ENCODE peak calls at places on chromosome 18, in six cellular contexts. T is H9, B is IMR-90, W is endothelial cell of umbilical vein, V is mammary epithelial cell, E is fibroblast of lung. U is an unnamed sample.

GRCh38 chr18:75390854-75391253 is 36.6 kb downstream of the SMIM21 start:
- DNase-seq in T (no peak), B (no peak), W (no peak), V (no peak), E (no peak), U (no peak)

GRCh38 chr18:56351911-56352502 is 286.4 kb downstream of the TXNL1 start:
- DNase-seq in T (no peak), B (peak; percentile 63), W (no peak), V (peak; percentile 78), E (no peak), U (no peak)

GRCh38 chr18:23725351-23725750 is 36.1 kb downstream of the LAMA3 start:
- DNase-seq in T (no peak), B (no peak), W (no peak), V (no peak), E (no peak), U (no peak)

GRCh38 chr18:77006305-77007175 is 126.0 kb downstream of the MBP start:
- DNase-seq in T (no peak), B (no peak), W (no peak), V (no peak), E (no peak), U (no peak)

GRCh38 chr18:58615150-58616132 is 13.4 kb downstream of the ALPK2 start:
- DNase-seq in T (no peak), B (peak; percentile 30), W (no peak), V (peak; percentile 46), E (no peak), U (no peak)

GRCh38 chr18:60563082-60563481 is 190.5 kb upstream of the MC4R start:
- DNase-seq in T (no peak), B (no peak), W (no peak), V (no peak), E (no peak), U (no peak)

GRCh38 chr18:2903006-2903405 is 56.2 kb downstream of the EMILIN2 start:
- DNase-seq in T (no peak), B (peak; percentile 61), W (peak; percentile 19), V (peak; percentile 23), E (peak; percentile 61), U (peak; percentile 96)

GRCh38 chr18:23573948-23574431 is 12.3 kb downstream of the NPC1 start:
- DNase-seq in T (no peak), B (peak; percentile 72), W (peak; percentile 25), V (peak; percentile 86), E (peak; percentile 85), U (peak; percentile 94)

GRCh38 chr18:9989481-9989880 is 75.7 kb downstream of the VAPA start:
- DNase-seq in T (no peak), B (no peak), W (no peak), V (no peak), E (no peak), U (no peak)

GRCh38 chr18:35508030-35508429 is 10.3 kb upstream of the INO80C start:
- DNase-seq in T (no peak), B (no peak), W (no peak), V (no peak), E (no peak), U (no peak)

GRCh38 chr18:40874233-40874632 is 1080.8 kb upstream of the PIK3C3 start:
- DNase-seq in T (no peak), B (peak; percentile 67), W (peak; percentile 25), V (peak; percentile 84), E (peak; percentile 57), U (no peak)

GRCh38 chr18:11163668-11164067 is 14.3 kb upstream of the PIEZO2 start:
- DNase-seq in T (peak; percentile 65), B (peak; percentile 36), W (peak; percentile 36), V (no peak), E (no peak), U (no peak)

GRCh38 chr18:78875268-78875997 is 104.2 kb upstream of the SALL3 start:
- DNase-seq in T (peak; percentile 64), B (no peak), W (no peak), V (no peak), E (no peak), U (no peak)

GRCh38 chr18:56641714-56642331 is 3.4 kb upstream of the TXNL1 start:
- DNase-seq in T (no peak), B (peak; percentile 81), W (peak; percentile 71), V (peak; percentile 71), E (peak; percentile 79), U (peak; percentile 35)

GRCh38 chr18:24656044-24656443 is 195.6 kb downstream of the HRH4 start:
- DNase-seq in T (no peak), B (no peak), W (no peak), V (no peak), E (no peak), U (no peak)

GRCh38 chr18:34659579-34660517 is 50.2 kb upstream of the DTNA start:
- DNase-seq in T (peak; percentile 85), B (peak; percentile 97), W (peak; percentile 98), V (peak; percentile 81), E (peak; percentile 97), U (peak; percentile 86)

GRCh38 chr18:71849407-71849806 is 694.7 kb downstream of the CBLN2 start:
- DNase-seq in T (peak; percentile 31), B (no peak), W (no peak), V (no peak), E (no peak), U (no peak)

GRCh38 chr18:8586956-8587355 is 22.3 kb upstream of the RAB12 start:
- DNase-seq in T (no peak), B (no peak), W (no peak), V (no peak), E (no peak), U (peak; percentile 19)
- H2AFZ ChIP-seq in T (no peak overlapping the region), B (peak overlapping the region; percentile 58), W (no peak overlapping the region), V (no peak overlapping the region), E (no peak overlapping the region), U (no peak overlapping the region)

GRCh38 chr18:22348521-22349316 is 69.0 kb downstream of the CTAGE1 start:
- DNase-seq in T (peak; percentile 74), B (peak; percentile 42), W (peak; percentile 56), V (peak; percentile 52), E (peak; percentile 87), U (peak; percentile 82)

GRCh38 chr18:22346342-22346967 is 71.3 kb downstream of the CTAGE1 start:
- DNase-seq in T (no peak), B (peak; percentile 83), W (peak; percentile 93), V (peak; percentile 59), E (peak; percentile 81), U (peak; percentile 84)

GRCh38 chr18:22346968-22347611 is 70.6 kb downstream of the CTAGE1 start:
- DNase-seq in T (peak; percentile 78), B (peak; percentile 73), W (peak; percentile 76), V (no peak), E (peak; percentile 78), U (peak; percentile 89)

GRCh38 chr18:22349317-22349898 is 68.3 kb downstream of the CTAGE1 start:
- DNase-seq in T (no peak), B (no peak), W (peak; percentile 64), V (no peak), E (peak; percentile 16), U (no peak)

DNA sequence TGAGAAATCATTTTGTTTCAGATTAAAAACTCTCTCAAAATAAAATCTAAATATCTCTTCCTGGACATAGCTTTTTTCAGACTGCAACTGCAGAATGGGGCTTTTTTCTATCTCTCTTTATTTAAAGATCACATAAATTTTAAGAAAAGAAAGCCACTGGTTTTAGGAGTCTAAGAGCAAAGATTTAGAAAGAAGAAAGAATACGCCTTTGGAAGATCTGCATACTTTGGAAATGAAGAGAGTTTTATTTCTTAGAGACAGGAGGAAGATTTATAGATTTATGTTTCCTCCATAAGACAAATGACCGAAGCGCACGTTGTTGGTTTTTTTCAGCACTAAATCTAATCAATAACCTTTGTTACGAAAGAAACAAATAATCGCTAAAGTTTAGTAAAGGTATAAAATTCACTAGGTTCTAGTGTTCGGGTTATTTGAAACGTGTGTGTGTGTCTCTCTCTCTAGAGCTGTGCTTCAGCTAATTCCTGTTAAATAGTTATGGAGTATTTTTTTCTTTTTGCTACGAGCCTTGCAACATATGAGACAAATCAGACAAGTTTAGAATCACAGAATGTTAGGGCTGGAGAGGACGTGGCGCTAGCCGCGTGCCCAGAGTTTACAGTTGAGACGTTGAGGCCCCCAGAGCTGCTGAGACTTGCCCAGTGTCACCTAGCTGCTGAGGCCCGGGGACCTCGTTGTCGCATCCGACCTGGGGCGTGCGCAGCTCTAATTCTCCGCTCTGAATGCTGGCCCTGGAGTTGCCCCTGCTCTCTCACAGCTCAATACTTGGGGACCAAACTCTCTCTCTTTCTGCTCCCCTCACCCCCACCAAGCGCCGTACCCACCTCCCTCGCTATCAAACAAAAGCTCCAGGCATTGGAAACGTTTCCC is 69.8 kb downstream of the CTAGE1 start:
- DNase-seq in T (peak; percentile 52), B (peak; percentile 16), W (peak; percentile 63), V (no peak), E (peak; percentile 30), U (no peak)
- H2AFZ ChIP-seq in T (no peak overlapping the region), B (peak overlapping the region; percentile 91), W (peak overlapping the region; percentile 43), V (peak overlapping the region; percentile 96), E (peak overlapping the region; percentile 43), U (peak overlapping the region; percentile 49)

GRCh38 chr18:26176134-26176533 is 42.5 kb downstream of the PSMA8 start:
- DNase-seq in T (no peak), B (no peak), W (no peak), V (no peak), E (no peak), U (no peak)

GRCh38 chr18:26181343-26181826 is 44.9 kb upstream of the TAF4B start:
- DNase-seq in T (no peak), B (no peak), W (no peak), V (no peak), E (no peak), U (no peak)

GRCh38 chr18:26175481-26175880 is 41.8 kb downstream of the PSMA8 start:
- DNase-seq in T (no peak), B (no peak), W (no peak), V (no peak), E (no peak), U (no peak)
- H2AFZ ChIP-seq in T (no peak overlapping the region), B (no peak overlapping the region), W (no peak overlapping the region), V (no peak overlapping the region), E (no peak overlapping the region), U (no peak overlapping the region)

GRCh38 chr18:48790869-48791635 is 159.7 kb downstream of the SMAD7 start:
- DNase-seq in T (no peak), B (no peak), W (no peak), V (no peak), E (no peak), U (peak; percentile 71)

GRCh38 chr18:48794251-48794970 is 156.4 kb downstream of the SMAD7 start:
- DNase-seq in T (no peak), B (no peak), W (no peak), V (no peak), E (no peak), U (peak; percentile 66)

GRCh38 chr18:48792141-48792540 is 158.6 kb downstream of the SMAD7 start:
- DNase-seq in T (no peak), B (no peak), W (no peak), V (no peak), E (no peak), U (peak; percentile 50)

GRCh38 chr18:48791636-48792105 is 159.1 kb downstream of the SMAD7 start:
- DNase-seq in T (no peak), B (no peak), W (no peak), V (no peak), E (no peak), U (peak; percentile 82)

DNA sequence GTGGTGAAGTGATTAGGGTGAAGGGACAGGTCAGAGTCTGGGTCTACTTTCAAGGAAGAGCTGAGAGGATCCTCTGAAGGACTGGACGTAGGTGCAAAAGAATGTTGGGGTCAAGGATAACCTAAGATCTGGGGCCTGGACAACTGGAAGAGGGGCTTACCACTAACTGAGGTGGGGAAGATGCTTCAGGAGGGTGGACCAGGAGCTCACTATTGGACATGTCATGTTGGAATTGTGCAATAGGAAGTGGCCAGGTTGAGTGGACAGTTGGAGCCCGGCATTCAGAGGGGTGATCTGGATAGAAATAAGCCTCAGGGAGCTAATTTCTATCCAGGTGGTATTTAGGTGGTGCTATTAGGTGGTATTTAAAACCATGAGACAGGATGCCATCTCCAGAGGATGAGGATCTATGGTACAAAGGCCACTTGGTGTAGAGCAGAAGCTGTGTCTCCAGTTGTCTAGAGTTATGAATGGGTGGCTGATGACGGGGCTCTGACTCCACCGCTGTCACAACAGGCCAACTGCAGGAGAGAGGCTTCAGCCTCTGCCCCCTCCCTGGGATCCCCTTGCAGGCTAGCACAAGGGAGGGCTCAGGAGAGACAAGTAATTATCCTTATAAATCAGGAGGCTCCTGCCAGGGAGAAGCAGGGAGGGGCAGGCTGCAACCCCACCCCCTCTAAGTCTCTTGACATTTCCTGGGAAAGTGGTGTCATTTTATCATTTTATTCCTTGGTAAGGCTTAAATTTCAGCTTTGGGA is 158.0 kb downstream of the SMAD7 start:
- DNase-seq in T (no peak), B (no peak), W (no peak), V (no peak), E (no peak), U (peak; percentile 73)
- H2AFZ ChIP-seq in T (no peak overlapping the region), B (no peak overlapping the region), W (no peak overlapping the region), V (no peak overlapping the region), E (no peak overlapping the region), U (no peak overlapping the region)

U was measured in osteoblast.